ENCODE peak calls at places on chromosomes 7 and 10, in ten cellular contexts. One of them, this sample, is unnamed. For H3K9me3, the result is how much of the 10 kb centered on the place peaks cover.

GRCh38 chr10:103498936-103499638 is 5.6 kb downstream of the NEURL1 start:
- DNase-seq in CD8-positive, alpha-beta T cell: no peak
- DNase-seq in IMR-90: no peak
- DNase-seq in colonic mucosa: no peak
- DNase-seq in PC-9: no peak
- DNase-seq in SK-N-SH: no peak
- DNase-seq in stomach: no peak
- DNase-seq in upper lobe of right lung: no peak
- DNase-seq in psoas muscle: no peak
- DNase-seq in prostate gland: no peak
- DNase-seq in this sample: no peak

GRCh38 chr10:58241346-58241745 is 26.3 kb downstream of the IPMK start:
- DNase-seq in CD8-positive, alpha-beta T cell: no peak
- DNase-seq in IMR-90: peak
- DNase-seq in colonic mucosa: no peak
- DNase-seq in PC-9: no peak
- DNase-seq in SK-N-SH: no peak
- DNase-seq in stomach: no peak
- DNase-seq in upper lobe of right lung: no peak
- DNase-seq in psoas muscle: no peak
- DNase-seq in prostate gland: no peak
- DNase-seq in this sample: no peak

GRCh38 chr7:23299770-23300300 is 696 bp downstream of the MALSU1 start:
- DNase-seq in CD8-positive, alpha-beta T cell: no peak
- DNase-seq in IMR-90: peak
- DNase-seq in colonic mucosa: no peak
- DNase-seq in PC-9: no peak
- DNase-seq in SK-N-SH: peak
- DNase-seq in stomach: no peak
- DNase-seq in upper lobe of right lung: no peak
- DNase-seq in psoas muscle: no peak
- DNase-seq in prostate gland: no peak
- DNase-seq in this sample: no peak

GRCh38 chr10:49397036-49397999 is 1.4 kb upstream of the DRGX start:
- DNase-seq in CD8-positive, alpha-beta T cell: no peak
- DNase-seq in IMR-90: no peak
- DNase-seq in colonic mucosa: no peak
- DNase-seq in PC-9: no peak
- DNase-seq in SK-N-SH: peak
- DNase-seq in stomach: no peak
- DNase-seq in upper lobe of right lung: no peak
- DNase-seq in psoas muscle: no peak
- DNase-seq in prostate gland: no peak
- DNase-seq in this sample: no peak

GRCh38 chr10:24762161-24762924 is 38.7 kb upstream of the ARHGAP21 start:
- DNase-seq in CD8-positive, alpha-beta T cell: no peak
- DNase-seq in IMR-90: no peak
- DNase-seq in colonic mucosa: no peak
- DNase-seq in PC-9: no peak
- DNase-seq in SK-N-SH: no peak
- DNase-seq in stomach: no peak
- DNase-seq in upper lobe of right lung: no peak
- DNase-seq in psoas muscle: no peak
- DNase-seq in prostate gland: no peak
- DNase-seq in this sample: no peak

GRCh38 chr10:100006241-100006886 is 3.4 kb downstream of the DNMBP start:
- DNase-seq in CD8-positive, alpha-beta T cell: no peak
- DNase-seq in IMR-90: peak
- DNase-seq in colonic mucosa: no peak
- DNase-seq in PC-9: peak
- DNase-seq in SK-N-SH: no peak
- DNase-seq in stomach: no peak
- DNase-seq in upper lobe of right lung: no peak
- DNase-seq in psoas muscle: no peak
- DNase-seq in prostate gland: no peak
- DNase-seq in this sample: no peak

GRCh38 chr10:77580500-77580899 is 57.1 kb downstream of the KCNMA1 start:
- DNase-seq in CD8-positive, alpha-beta T cell: no peak
- DNase-seq in IMR-90: no peak
- DNase-seq in colonic mucosa: no peak
- DNase-seq in PC-9: no peak
- DNase-seq in SK-N-SH: no peak
- DNase-seq in stomach: no peak
- DNase-seq in upper lobe of right lung: no peak
- DNase-seq in psoas muscle: no peak
- DNase-seq in prostate gland: no peak
- DNase-seq in this sample: no peak

GRCh38 chr7:151608031-151608551 is 88.4 kb upstream of the RHEB start:
- DNase-seq in CD8-positive, alpha-beta T cell: no peak
- DNase-seq in IMR-90: no peak
- DNase-seq in colonic mucosa: peak
- DNase-seq in PC-9: peak
- DNase-seq in SK-N-SH: peak
- DNase-seq in stomach: no peak
- DNase-seq in upper lobe of right lung: no peak
- DNase-seq in psoas muscle: no peak
- DNase-seq in prostate gland: no peak
- DNase-seq in this sample: no peak

DNA sequence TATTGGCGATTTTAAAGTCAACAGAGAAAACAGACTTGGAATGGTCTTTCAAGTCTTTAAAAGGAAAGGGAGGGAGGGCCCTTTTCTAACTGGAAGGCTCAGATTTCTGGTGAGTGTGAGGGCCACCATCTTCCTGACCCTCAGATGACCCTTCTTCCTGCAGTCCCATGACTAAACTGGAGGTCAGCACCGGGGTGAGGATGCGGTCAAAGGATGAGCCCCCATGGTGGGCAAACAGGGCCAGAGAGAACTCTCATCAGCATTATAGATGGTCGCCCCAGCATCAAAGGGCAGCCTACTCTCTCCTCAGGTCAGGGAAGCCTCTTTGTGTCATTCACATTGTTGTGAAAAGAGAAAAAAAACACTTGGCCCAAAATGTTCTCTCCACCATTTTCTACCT is 219.2 kb downstream of the LRMDA start:
- DNase-seq in CD8-positive, alpha-beta T cell: no peak
- DNase-seq in IMR-90: no peak
- DNase-seq in colonic mucosa: no peak
- DNase-seq in PC-9: no peak
- DNase-seq in SK-N-SH: no peak
- DNase-seq in stomach: no peak
- DNase-seq in upper lobe of right lung: no peak
- DNase-seq in psoas muscle: no peak
- DNase-seq in prostate gland: no peak
- DNase-seq in this sample: no peak
- H3K9me3 ChIP-seq in CD8-positive, alpha-beta T cell: under half
- H3K9me3 ChIP-seq in IMR-90: under half
- H3K9me3 ChIP-seq in colonic mucosa: under half
- H3K9me3 ChIP-seq in PC-9: under half
- H3K9me3 ChIP-seq in SK-N-SH: under half
- H3K9me3 ChIP-seq in stomach: under half
- H3K9me3 ChIP-seq in upper lobe of right lung: under half
- H3K9me3 ChIP-seq in psoas muscle: under half
- H3K9me3 ChIP-seq in prostate gland: under half
- H3K9me3 ChIP-seq in this sample: under half

GRCh38 chr7:158445421-158446175 is 142.0 kb downstream of the PTPRN2 start:
- DNase-seq in CD8-positive, alpha-beta T cell: no peak
- DNase-seq in IMR-90: no peak
- DNase-seq in colonic mucosa: no peak
- DNase-seq in PC-9: no peak
- DNase-seq in SK-N-SH: no peak
- DNase-seq in stomach: no peak
- DNase-seq in upper lobe of right lung: no peak
- DNase-seq in psoas muscle: no peak
- DNase-seq in prostate gland: no peak
- DNase-seq in this sample: no peak

GRCh38 chr7:158443688-158444483 is 143.7 kb downstream of the PTPRN2 start:
- DNase-seq in CD8-positive, alpha-beta T cell: no peak
- DNase-seq in IMR-90: no peak
- DNase-seq in colonic mucosa: no peak
- DNase-seq in PC-9: no peak
- DNase-seq in SK-N-SH: no peak
- DNase-seq in stomach: no peak
- DNase-seq in upper lobe of right lung: no peak
- DNase-seq in psoas muscle: no peak
- DNase-seq in prostate gland: no peak
- DNase-seq in this sample: no peak

GRCh38 chr7:158443014-158443687 is 144.5 kb downstream of the PTPRN2 start:
- DNase-seq in CD8-positive, alpha-beta T cell: no peak
- DNase-seq in IMR-90: no peak
- DNase-seq in colonic mucosa: no peak
- DNase-seq in PC-9: no peak
- DNase-seq in SK-N-SH: no peak
- DNase-seq in stomach: no peak
- DNase-seq in upper lobe of right lung: no peak
- DNase-seq in psoas muscle: no peak
- DNase-seq in prostate gland: no peak
- DNase-seq in this sample: no peak

GRCh38 chr7:158446281-158446680 is 141.3 kb downstream of the PTPRN2 start:
- DNase-seq in CD8-positive, alpha-beta T cell: no peak
- DNase-seq in IMR-90: no peak
- DNase-seq in colonic mucosa: no peak
- DNase-seq in PC-9: no peak
- DNase-seq in SK-N-SH: no peak
- DNase-seq in stomach: no peak
- DNase-seq in upper lobe of right lung: no peak
- DNase-seq in psoas muscle: no peak
- DNase-seq in prostate gland: no peak
- DNase-seq in this sample: no peak

DNA sequence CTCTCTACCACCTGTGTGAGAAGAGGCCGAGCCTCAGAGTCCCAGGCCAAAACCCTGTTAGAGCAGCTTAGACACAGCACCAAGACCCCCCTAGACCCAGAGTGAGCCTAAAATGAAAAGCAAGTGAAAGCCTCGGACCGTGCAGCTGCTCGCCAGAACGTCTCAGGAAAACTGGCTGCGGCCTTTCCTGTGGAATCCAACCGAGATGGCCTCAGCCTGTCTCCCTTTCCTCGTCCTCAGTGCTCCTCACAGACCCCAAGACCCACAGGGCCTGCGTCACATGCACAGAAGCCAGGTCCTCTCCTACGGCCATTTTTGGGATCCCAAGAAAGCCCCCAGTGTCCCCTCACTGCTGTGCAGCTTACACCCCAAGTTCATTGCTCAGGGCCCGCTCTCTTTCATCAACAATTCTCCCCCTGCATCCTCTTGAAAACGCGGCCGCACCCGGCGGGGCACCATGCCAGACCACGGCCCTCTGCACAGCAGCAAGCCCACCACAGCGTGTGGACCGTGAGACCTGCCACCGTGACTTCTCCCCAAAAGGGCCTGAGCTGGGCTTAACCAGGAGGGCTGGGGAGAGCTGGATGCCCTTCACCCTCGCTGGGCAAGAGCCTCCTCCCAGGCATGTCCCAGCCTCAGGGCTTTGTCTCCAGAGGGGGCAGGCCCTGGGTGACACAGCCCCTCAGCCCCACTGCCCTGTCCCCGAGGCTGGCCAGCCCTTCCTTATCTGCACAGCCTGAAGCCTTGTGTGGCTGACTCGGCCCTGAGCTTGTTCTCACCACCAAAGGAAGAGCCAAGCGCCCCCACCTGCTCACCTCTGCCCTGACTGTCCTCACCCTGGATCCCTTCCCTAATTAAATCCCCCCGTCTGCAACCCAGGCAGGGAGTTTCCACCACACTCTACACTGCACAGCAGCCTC is 142.9 kb downstream of the PTPRN2 start:
- DNase-seq in CD8-positive, alpha-beta T cell: no peak
- DNase-seq in IMR-90: no peak
- DNase-seq in colonic mucosa: no peak
- DNase-seq in PC-9: no peak
- DNase-seq in SK-N-SH: peak
- DNase-seq in stomach: no peak
- DNase-seq in upper lobe of right lung: no peak
- DNase-seq in psoas muscle: no peak
- DNase-seq in prostate gland: no peak
- DNase-seq in this sample: no peak
- H3K9me3 ChIP-seq in CD8-positive, alpha-beta T cell: under half
- H3K9me3 ChIP-seq in IMR-90: half or more
- H3K9me3 ChIP-seq in colonic mucosa: under half
- H3K9me3 ChIP-seq in PC-9: under half
- H3K9me3 ChIP-seq in SK-N-SH: under half
- H3K9me3 ChIP-seq in stomach: under half
- H3K9me3 ChIP-seq in upper lobe of right lung: under half
- H3K9me3 ChIP-seq in psoas muscle: under half
- H3K9me3 ChIP-seq in prostate gland: under half
- H3K9me3 ChIP-seq in this sample: under half

GRCh38 chr7:92982928-92983327 is 134.9 kb downstream of the SAMD9 start:
- DNase-seq in CD8-positive, alpha-beta T cell: no peak
- DNase-seq in IMR-90: no peak
- DNase-seq in colonic mucosa: no peak
- DNase-seq in PC-9: no peak
- DNase-seq in SK-N-SH: no peak
- DNase-seq in stomach: no peak
- DNase-seq in upper lobe of right lung: no peak
- DNase-seq in psoas muscle: no peak
- DNase-seq in prostate gland: no peak
- DNase-seq in this sample: no peak

GRCh38 chr7:92973964-92974363 is 137.6 kb upstream of the CDK6 start:
- DNase-seq in CD8-positive, alpha-beta T cell: no peak
- DNase-seq in IMR-90: peak
- DNase-seq in colonic mucosa: no peak
- DNase-seq in PC-9: no peak
- DNase-seq in SK-N-SH: no peak
- DNase-seq in stomach: no peak
- DNase-seq in upper lobe of right lung: no peak
- DNase-seq in psoas muscle: no peak
- DNase-seq in prostate gland: no peak
- DNase-seq in this sample: no peak

GRCh38 chr7:92973293-92973731 is 136.9 kb upstream of the CDK6 start:
- DNase-seq in CD8-positive, alpha-beta T cell: no peak
- DNase-seq in IMR-90: peak
- DNase-seq in colonic mucosa: no peak
- DNase-seq in PC-9: no peak
- DNase-seq in SK-N-SH: no peak
- DNase-seq in stomach: no peak
- DNase-seq in upper lobe of right lung: no peak
- DNase-seq in psoas muscle: no peak
- DNase-seq in prostate gland: no peak
- DNase-seq in this sample: no peak

GRCh38 chr7:92976931-92977330 is 140.6 kb upstream of the CDK6 start:
- DNase-seq in CD8-positive, alpha-beta T cell: no peak
- DNase-seq in IMR-90: no peak
- DNase-seq in colonic mucosa: no peak
- DNase-seq in PC-9: no peak
- DNase-seq in SK-N-SH: no peak
- DNase-seq in stomach: no peak
- DNase-seq in upper lobe of right lung: no peak
- DNase-seq in psoas muscle: no peak
- DNase-seq in prostate gland: no peak
- DNase-seq in this sample: no peak
- H3K9me3 ChIP-seq in CD8-positive, alpha-beta T cell: under half
- H3K9me3 ChIP-seq in IMR-90: under half
- H3K9me3 ChIP-seq in colonic mucosa: under half
- H3K9me3 ChIP-seq in PC-9: under half
- H3K9me3 ChIP-seq in SK-N-SH: under half
- H3K9me3 ChIP-seq in stomach: under half
- H3K9me3 ChIP-seq in upper lobe of right lung: under half
- H3K9me3 ChIP-seq in psoas muscle: under half
- H3K9me3 ChIP-seq in prostate gland: under half
- H3K9me3 ChIP-seq in this sample: under half

DNA sequence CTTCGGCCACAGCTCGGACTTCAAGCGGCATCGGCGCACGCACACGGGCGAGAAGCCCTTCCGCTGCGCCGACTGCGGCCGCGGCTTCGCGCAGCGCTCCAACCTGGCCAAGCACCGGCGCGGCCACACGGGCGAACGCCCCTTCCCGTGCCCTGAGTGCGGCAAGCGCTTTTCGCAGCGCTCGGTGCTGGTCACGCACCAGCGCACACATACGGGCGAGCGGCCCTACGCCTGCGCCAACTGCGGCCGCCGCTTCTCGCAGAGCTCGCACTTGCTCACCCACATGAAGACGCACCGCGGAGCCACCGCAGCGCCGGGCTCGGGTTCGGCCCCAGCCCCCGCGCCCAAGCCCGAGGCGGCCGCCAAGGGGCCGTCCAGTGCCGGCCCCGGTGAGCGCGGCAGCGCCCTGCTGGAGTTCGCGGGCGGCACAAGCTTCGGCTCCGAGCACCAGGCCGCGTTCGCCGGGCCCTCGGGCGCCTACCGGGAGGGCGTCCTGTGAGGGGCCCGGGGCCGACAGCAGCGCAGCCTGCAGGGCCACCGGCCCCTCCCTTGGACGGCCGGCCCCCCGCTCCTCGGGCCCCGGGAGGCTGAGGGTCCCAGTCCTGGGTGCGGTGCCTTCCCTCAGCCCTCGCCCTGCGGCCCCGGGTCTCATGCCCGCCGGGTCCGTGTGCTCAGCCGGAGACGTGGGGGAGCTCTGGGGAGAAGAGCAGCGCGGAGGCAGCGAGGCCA is 17.2 kb downstream of the ZNF316 start:
- DNase-seq in CD8-positive, alpha-beta T cell: no peak
- DNase-seq in IMR-90: no peak
- DNase-seq in colonic mucosa: no peak
- DNase-seq in PC-9: no peak
- DNase-seq in SK-N-SH: no peak
- DNase-seq in stomach: no peak
- DNase-seq in upper lobe of right lung: peak
- DNase-seq in psoas muscle: peak
- DNase-seq in prostate gland: no peak
- DNase-seq in this sample: no peak
- H3K9me3 ChIP-seq in CD8-positive, alpha-beta T cell: under half
- H3K9me3 ChIP-seq in IMR-90: under half
- H3K9me3 ChIP-seq in colonic mucosa: under half
- H3K9me3 ChIP-seq in PC-9: under half
- H3K9me3 ChIP-seq in SK-N-SH: under half
- H3K9me3 ChIP-seq in stomach: under half
- H3K9me3 ChIP-seq in upper lobe of right lung: under half
- H3K9me3 ChIP-seq in psoas muscle: under half
- H3K9me3 ChIP-seq in prostate gland: under half
- H3K9me3 ChIP-seq in this sample: under half

This sample was measured in T-helper 17 cell.